ENCODE peak calls at places on chromosomes 16 and 17, in four cellular contexts. One of them, this sample, is unnamed.

GRCh38 chr17:81165246-81166032 is at the start of gene PVALEF:
- DNase-seq in colonic mucosa: no peak
- DNase-seq in head of caudate nucleus: peak; percentile 72
- DNase-seq in kidney tubule cell: no peak
- DNase-seq in this sample: no peak

GRCh38 chr17:34606721-34607120 is 27.3 kb downstream of the TMEM132E start:
- DNase-seq in kidney tubule cell: no peak
- DNase-seq in colonic mucosa: no peak
- DNase-seq in head of caudate nucleus: no peak
- DNase-seq in this sample: no peak

GRCh38 chr17:73715714-73716113 is 71.5 kb upstream of the SDK2 start:
- DNase-seq in colonic mucosa: no peak
- DNase-seq in kidney tubule cell: no peak
- DNase-seq in head of caudate nucleus: no peak
- DNase-seq in this sample: no peak

GRCh38 chr17:55320594-55321506 is 56.1 kb downstream of the HLF start:
- DNase-seq in kidney tubule cell: no peak
- DNase-seq in colonic mucosa: no peak
- DNase-seq in head of caudate nucleus: no peak
- DNase-seq in this sample: no peak

GRCh38 chr17:61070649-61071048 is 329.0 kb upstream of the TBX2 start:
- DNase-seq in kidney tubule cell: no peak
- DNase-seq in colonic mucosa: no peak
- DNase-seq in head of caudate nucleus: no peak
- DNase-seq in this sample: no peak

GRCh38 chr17:6701719-6702118 is 11.4 kb downstream of the SLC13A5 start:
- DNase-seq in head of caudate nucleus: no peak
- DNase-seq in kidney tubule cell: no peak
- DNase-seq in colonic mucosa: peak; percentile 30
- DNase-seq in this sample: peak; percentile 19

GRCh38 chr17:70394430-70394829 is 225.1 kb downstream of the KCNJ2 start:
- DNase-seq in head of caudate nucleus: no peak
- DNase-seq in colonic mucosa: no peak
- DNase-seq in kidney tubule cell: no peak
- DNase-seq in this sample: no peak

GRCh38 chr17:44977740-44978584 is 9.9 kb upstream of the C1QL1 start:
- DNase-seq in head of caudate nucleus: no peak
- DNase-seq in colonic mucosa: no peak
- DNase-seq in kidney tubule cell: no peak
- DNase-seq in this sample: no peak

GRCh38 chr17:9330140-9330902 is 245.3 kb downstream of the STX8 start:
- DNase-seq in kidney tubule cell: no peak
- DNase-seq in head of caudate nucleus: no peak
- DNase-seq in colonic mucosa: no peak
- DNase-seq in this sample: no peak

GRCh38 chr16:28905229-28905754 is 19.7 kb downstream of the RABEP2 start:
- DNase-seq in colonic mucosa: no peak
- DNase-seq in head of caudate nucleus: no peak
- DNase-seq in kidney tubule cell: no peak
- DNase-seq in this sample: no peak

GRCh38 chr16:57826706-57827625 is 24.7 kb upstream of the KIFC3 start:
- DNase-seq in head of caudate nucleus: no peak
- DNase-seq in kidney tubule cell: peak; percentile 83
- DNase-seq in colonic mucosa: no peak
- DNase-seq in this sample: no peak

GRCh38 chr17:10357768-10358167 is 15.0 kb downstream of the MYH13 start:
- DNase-seq in head of caudate nucleus: no peak
- DNase-seq in colonic mucosa: no peak
- DNase-seq in kidney tubule cell: no peak
- DNase-seq in this sample: peak; percentile 19

GRCh38 chr17:32349503-32349853 is 479 bp upstream of the ZNF207 start:
- DNase-seq in colonic mucosa: peak; percentile 31
- DNase-seq in head of caudate nucleus: peak; percentile 36
- DNase-seq in kidney tubule cell: no peak
- DNase-seq in this sample: no peak

GRCh38 chr16:69611103-69611640 is 45.4 kb downstream of the NFAT5 start:
- DNase-seq in kidney tubule cell: no peak
- DNase-seq in head of caudate nucleus: no peak
- DNase-seq in colonic mucosa: no peak
- DNase-seq in this sample: no peak

GRCh38 chr17:34382586-34383224 is 19.7 kb upstream of the CCL1 start:
- DNase-seq in kidney tubule cell: peak; percentile 20
- DNase-seq in head of caudate nucleus: no peak
- DNase-seq in colonic mucosa: no peak
- DNase-seq in this sample: no peak

GRCh38 chr16:83859265-83859664 is 39.6 kb upstream of the MLYCD start:
- DNase-seq in head of caudate nucleus: no peak
- DNase-seq in kidney tubule cell: no peak
- DNase-seq in colonic mucosa: no peak
- DNase-seq in this sample: no peak

GRCh38 chr17:2412561-2413021 is 11.7 kb upstream of the MNT start:
- DNase-seq in kidney tubule cell: no peak
- DNase-seq in colonic mucosa: no peak
- DNase-seq in head of caudate nucleus: peak; percentile 28
- DNase-seq in this sample: no peak

GRCh38 chr16:66127459-66128362 is 238.8 kb upstream of the CDH5 start:
- DNase-seq in kidney tubule cell: peak; percentile 8
- DNase-seq in colonic mucosa: no peak
- DNase-seq in head of caudate nucleus: no peak
- DNase-seq in this sample: no peak

GRCh38 chr17:38848939-38849563 is 4.5 kb downstream of the RPL23 start:
- DNase-seq in colonic mucosa: no peak
- DNase-seq in head of caudate nucleus: no peak
- DNase-seq in kidney tubule cell: no peak
- DNase-seq in this sample: no peak

GRCh38 chr16:77057161-77057736 is 133.7 kb upstream of the MON1B start:
- DNase-seq in colonic mucosa: no peak
- DNase-seq in head of caudate nucleus: no peak
- DNase-seq in kidney tubule cell: peak; percentile 49
- DNase-seq in this sample: no peak

GRCh38 chr16:59527206-59527997 is 793.3 kb upstream of the GOT2 start:
- DNase-seq in colonic mucosa: no peak
- DNase-seq in head of caudate nucleus: no peak
- DNase-seq in kidney tubule cell: no peak
- DNase-seq in this sample: no peak

GRCh38 chr17:42249681-42250446 is 26.3 kb downstream of the STAT5B start:
- DNase-seq in kidney tubule cell: no peak
- DNase-seq in colonic mucosa: no peak
- DNase-seq in head of caudate nucleus: peak; percentile 16
- DNase-seq in this sample: no peak

GRCh38 chr17:35089846-35090193 is 26.3 kb upstream of the RFFL start:
- DNase-seq in head of caudate nucleus: no peak
- DNase-seq in colonic mucosa: no peak
- DNase-seq in kidney tubule cell: peak; percentile 82
- DNase-seq in this sample: no peak

GRCh38 chr16:79757163-79757562 is 156.6 kb upstream of the MAF start:
- DNase-seq in head of caudate nucleus: no peak
- DNase-seq in colonic mucosa: no peak
- DNase-seq in kidney tubule cell: no peak
- DNase-seq in this sample: no peak

GRCh38 chr17:80798595-80799552 is 192.8 kb upstream of the CHMP6 start:
- DNase-seq in colonic mucosa: no peak
- DNase-seq in kidney tubule cell: no peak
- DNase-seq in head of caudate nucleus: no peak
- DNase-seq in this sample: no peak

GRCh38 chr16:1105888-1106620 is 10.0 kb upstream of the C1QTNF8 start:
- DNase-seq in colonic mucosa: peak; percentile 58
- DNase-seq in kidney tubule cell: peak; percentile 60
- DNase-seq in head of caudate nucleus: peak; percentile 82
- DNase-seq in this sample: peak; percentile 74

GRCh38 chr17:61884864-61885263 is 21.5 kb upstream of the BRIP1 start:
- DNase-seq in colonic mucosa: no peak
- DNase-seq in head of caudate nucleus: no peak
- DNase-seq in kidney tubule cell: no peak
- DNase-seq in this sample: no peak

GRCh38 chr16:15031596-15031995 is 24.3 kb downstream of the NTAN1 start:
- DNase-seq in head of caudate nucleus: no peak
- DNase-seq in colonic mucosa: no peak
- DNase-seq in kidney tubule cell: no peak
- DNase-seq in this sample: no peak

GRCh38 chr17:78844301-78845005 is 3.8 kb upstream of the USP36 start:
- DNase-seq in head of caudate nucleus: peak; percentile 54
- DNase-seq in kidney tubule cell: peak; percentile 50
- DNase-seq in colonic mucosa: no peak
- DNase-seq in this sample: no peak

GRCh38 chr16:55672471-55672870 is 16.7 kb downstream of the SLC6A2 start:
- DNase-seq in kidney tubule cell: no peak
- DNase-seq in head of caudate nucleus: no peak
- DNase-seq in colonic mucosa: no peak
- DNase-seq in this sample: no peak

GRCh38 chr17:34703533-34703932 is 124.2 kb downstream of the TMEM132E start:
- DNase-seq in head of caudate nucleus: peak; percentile 35
- DNase-seq in colonic mucosa: peak; percentile 37
- DNase-seq in kidney tubule cell: peak; percentile 34
- DNase-seq in this sample: no peak

GRCh38 chr17:34207572-34207971 is 47.5 kb upstream of the CCL2 start:
- DNase-seq in head of caudate nucleus: no peak
- DNase-seq in colonic mucosa: no peak
- DNase-seq in kidney tubule cell: peak; percentile 60
- DNase-seq in this sample: no peak

GRCh38 chr16:89047331-89048086 is 46.1 kb upstream of the ACSF3 start:
- DNase-seq in head of caudate nucleus: peak; percentile 82
- DNase-seq in colonic mucosa: no peak
- DNase-seq in kidney tubule cell: no peak
- DNase-seq in this sample: no peak

GRCh38 chr17:8975091-8975707 is 9.7 kb upstream of the PIK3R5 start:
- DNase-seq in colonic mucosa: no peak
- DNase-seq in head of caudate nucleus: no peak
- DNase-seq in kidney tubule cell: no peak
- DNase-seq in this sample: no peak

GRCh38 chr17:66782866-66783265 is 52.1 kb upstream of the CACNG5 start:
- DNase-seq in colonic mucosa: no peak
- DNase-seq in kidney tubule cell: no peak
- DNase-seq in head of caudate nucleus: no peak
- DNase-seq in this sample: no peak

GRCh38 chr17:63701477-63702222 is 1.7 kb upstream of the LIMD2 start:
- DNase-seq in colonic mucosa: no peak
- DNase-seq in head of caudate nucleus: no peak
- DNase-seq in kidney tubule cell: no peak
- DNase-seq in this sample: no peak

GRCh38 chr16:23519282-23519681 is 9.0 kb upstream of the GGA2 start:
- DNase-seq in head of caudate nucleus: no peak
- DNase-seq in kidney tubule cell: no peak
- DNase-seq in colonic mucosa: no peak
- DNase-seq in this sample: no peak

GRCh38 chr17:19248923-19249574 is 11.9 kb downstream of the EPN2 start:
- DNase-seq in colonic mucosa: no peak
- DNase-seq in head of caudate nucleus: peak; percentile 64
- DNase-seq in kidney tubule cell: peak; percentile 65
- DNase-seq in this sample: no peak

This sample was measured in left colon.